ENCODE peak calls at places on chromosomes 16 and 17, in four cellular contexts. A is mucosa of gallbladder, S is T-helper 1 cell, V is cardiac fibroblast. N is an unnamed sample.

GRCh38 chr16:89076159-89076558 is 17.5 kb upstream of the ACSF3 start:
- DNase-seq in A (no peak), S (no peak), V (no peak), N (no peak)

GRCh38 chr16:66904428-66904845 is 14.2 kb downstream of the CDH16 start:
- DNase-seq in A (no peak), S (no peak), V (no peak), N (no peak)

GRCh38 chr16:67910162-67910561 is 17.1 kb downstream of the PSKH1 start:
- DNase-seq in A (no peak), S (no peak), V (peak; percentile 39), N (no peak)

GRCh38 chr17:58328195-58329034 is at the start of gene TSPOAP1:
- DNase-seq in A (no peak), S (peak; percentile 46), V (no peak), N (peak; percentile 87)

GRCh38 chr16:85334718-85335583 is 222.7 kb upstream of the CIBAR2 start:
- DNase-seq in A (peak; percentile 74), S (no peak), V (no peak), N (no peak)

GRCh38 chr16:49399594-49400364 is 26.2 kb downstream of the C16orf78 start:
- DNase-seq in A (no peak), S (no peak), V (no peak), N (no peak)

GRCh38 chr16:24539850-24540484 is 601 bp downstream of the RBBP6 start:
- DNase-seq in A (peak; percentile 40), S (peak; percentile 38), V (no peak), N (no peak)

GRCh38 chr16:63650550-63650949 is 1471.3 kb downstream of the CDH11 start:
- DNase-seq in A (no peak), S (no peak), V (no peak), N (no peak)

GRCh38 chr17:44959821-44960523 is 8.1 kb downstream of the C1QL1 start:
- DNase-seq in A (no peak), S (no peak), V (no peak), N (no peak)

GRCh38 chr17:4450710-4451316 is 17.1 kb downstream of the SPNS3 start:
- DNase-seq in A (no peak), S (no peak), V (no peak), N (no peak)

GRCh38 chr17:82226809-82227628 is 1.8 kb upstream of the SLC16A3 start:
- DNase-seq in A (no peak), S (no peak), V (no peak), N (no peak)

GRCh38 chr16:17340804-17341203 is 130.0 kb downstream of the XYLT1 start:
- DNase-seq in A (no peak), S (no peak), V (no peak), N (no peak)

GRCh38 chr17:80138856-80139426 is 8.0 kb downstream of the EIF4A3 start:
- DNase-seq in A (no peak), S (no peak), V (no peak), N (no peak)

GRCh38 chr16:68013440-68013839 is 2.3 kb downstream of the DPEP2NB start:
- DNase-seq in A (no peak), S (no peak), V (peak; percentile 24), N (peak; percentile 24)

GRCh38 chr17:82668631-82669099 is 20.4 kb upstream of the WDR45B start:
- DNase-seq in A (peak; percentile 60), S (no peak), V (no peak), N (peak; percentile 22)

GRCh38 chr16:23962001-23962400 is 126.2 kb downstream of the PRKCB start:
- DNase-seq in A (no peak), S (no peak), V (no peak), N (no peak)

GRCh38 chr17:61196799-61197198 is 202.8 kb upstream of the TBX2 start:
- DNase-seq in A (no peak), S (no peak), V (no peak), N (no peak)

GRCh38 chr16:87727346-87727745 is 38.4 kb downstream of the KLHDC4 start:
- DNase-seq in A (no peak), S (no peak), V (no peak), N (no peak)

GRCh38 chr16:70527315-70527996 is 3.8 kb downstream of the SF3B3 start:
- DNase-seq in A (no peak), S (no peak), V (no peak), N (no peak)

GRCh38 chr16:1363501-1364041 is 11.8 kb downstream of the GNPTG start:
- DNase-seq in A (no peak), S (peak; percentile 54), V (peak; percentile 44), N (peak; percentile 49)

GRCh38 chr17:50239913-50240312 is 34.4 kb upstream of the TMEM92 start:
- DNase-seq in A (no peak), S (no peak), V (peak; percentile 60), N (no peak)

GRCh38 chr16:20383106-20384029 is 21.2 kb downstream of the PDILT start:
- DNase-seq in A (peak; percentile 74), S (no peak), V (peak; percentile 75), N (peak; percentile 16)

GRCh38 chr17:75011788-75012319 is 616 bp upstream of the MRPL58 start:
- DNase-seq in A (peak; percentile 72), S (no peak), V (peak; percentile 74), N (no peak)

GRCh38 chr17:40317880-40318834 is 9.2 kb downstream of the RARA start:
- DNase-seq in A (peak; percentile 94), S (peak; percentile 88), V (peak; percentile 96), N (peak; percentile 91)

GRCh38 chr17:1532836-1533602 is 16.6 kb upstream of the INPP5K start:
- DNase-seq in A (no peak), S (peak; percentile 38), V (peak; percentile 19), N (no peak)